ENCODE peak calls at places on chromosomes 12 and 14, in eight cellular contexts. One of them, this sample, is unnamed.

GRCh38 chr12:87425942-87426554 is 603.2 kb downstream of the C12orf50 start:
- DNase-seq in stromal cell of bone marrow: no peak
- DNase-seq in nucleus accumbens: no peak
- DNase-seq in NCI-H146: no peak
- DNase-seq in neural progenitor cell: no peak
- DNase-seq in COR-L47: no peak
- DNase-seq in occipital lobe: no peak
- DNase-seq in uterus: no peak
- DNase-seq in this sample: no peak

GRCh38 chr12:132788375-132789098 is 26.9 kb upstream of the ANKLE2 start:
- DNase-seq in uterus: no peak
- DNase-seq in neural progenitor cell: no peak
- DNase-seq in COR-L47: no peak
- DNase-seq in nucleus accumbens: no peak
- DNase-seq in occipital lobe: no peak
- DNase-seq in NCI-H146: no peak
- DNase-seq in stromal cell of bone marrow: no peak
- DNase-seq in this sample: no peak

GRCh38 chr14:90677484-90678045 is 138.7 kb downstream of the TTC7B start:
- DNase-seq in stromal cell of bone marrow: peak
- DNase-seq in nucleus accumbens: no peak
- DNase-seq in neural progenitor cell: no peak
- DNase-seq in COR-L47: no peak
- DNase-seq in uterus: no peak
- DNase-seq in NCI-H146: no peak
- DNase-seq in occipital lobe: no peak
- DNase-seq in this sample: no peak

GRCh38 chr12:81596558-81596957 is 162.6 kb downstream of the PPFIA2 start:
- DNase-seq in occipital lobe: no peak
- DNase-seq in stromal cell of bone marrow: no peak
- DNase-seq in uterus: no peak
- DNase-seq in COR-L47: no peak
- DNase-seq in nucleus accumbens: no peak
- DNase-seq in NCI-H146: peak
- DNase-seq in neural progenitor cell: no peak
- DNase-seq in this sample: no peak

GRCh38 chr12:124039276-124039675 is 66.3 kb downstream of the ZNF664 start:
- DNase-seq in stromal cell of bone marrow: peak
- DNase-seq in NCI-H146: no peak
- DNase-seq in occipital lobe: no peak
- DNase-seq in neural progenitor cell: no peak
- DNase-seq in uterus: no peak
- DNase-seq in nucleus accumbens: no peak
- DNase-seq in COR-L47: no peak
- DNase-seq in this sample: no peak

GRCh38 chr12:10936495-10936894 is 2.6 kb downstream of the TAS2R14 start:
- DNase-seq in occipital lobe: no peak
- DNase-seq in stromal cell of bone marrow: no peak
- DNase-seq in neural progenitor cell: no peak
- DNase-seq in COR-L47: no peak
- DNase-seq in uterus: no peak
- DNase-seq in NCI-H146: no peak
- DNase-seq in nucleus accumbens: no peak
- DNase-seq in this sample: no peak

GRCh38 chr14:105333613-105334364 is 19.2 kb downstream of the PACS2 start:
- DNase-seq in nucleus accumbens: no peak
- DNase-seq in NCI-H146: peak
- DNase-seq in occipital lobe: no peak
- DNase-seq in uterus: no peak
- DNase-seq in COR-L47: peak
- DNase-seq in neural progenitor cell: no peak
- DNase-seq in stromal cell of bone marrow: no peak
- DNase-seq in this sample: peak

GRCh38 chr14:22915886-22916521 is 2.9 kb downstream of the RBM23 start:
- DNase-seq in occipital lobe: no peak
- DNase-seq in COR-L47: no peak
- DNase-seq in nucleus accumbens: no peak
- DNase-seq in neural progenitor cell: no peak
- DNase-seq in stromal cell of bone marrow: peak
- DNase-seq in uterus: no peak
- DNase-seq in NCI-H146: no peak
- DNase-seq in this sample: peak

GRCh38 chr12:128266559-128267245 is at the start of gene TMEM132C:
- DNase-seq in occipital lobe: no peak
- DNase-seq in nucleus accumbens: no peak
- DNase-seq in neural progenitor cell: peak
- DNase-seq in COR-L47: no peak
- DNase-seq in stromal cell of bone marrow: no peak
- DNase-seq in uterus: no peak
- DNase-seq in NCI-H146: no peak
- DNase-seq in this sample: no peak

GRCh38 chr12:49705479-49706267 is 1.5 kb downstream of the FMNL3 start:
- DNase-seq in uterus: peak
- DNase-seq in COR-L47: no peak
- DNase-seq in stromal cell of bone marrow: no peak
- DNase-seq in occipital lobe: peak
- DNase-seq in neural progenitor cell: no peak
- DNase-seq in NCI-H146: no peak
- DNase-seq in nucleus accumbens: no peak
- DNase-seq in this sample: no peak

This sample was measured in left lobe of liver.